ENCODE peak calls at places on chromosomes 6 and 20, in ten cellular contexts. Z is fibroblast of pulmonary artery, A is cardiac muscle cell, M is GM12865, P is AG04450, U is stomach, V is ascending aorta, S is heart right ventricle, L is breast epithelium, Q is thyroid gland. T is an unnamed sample.

GRCh38 chr20:20685635-20686034 is 26.8 kb downstream of the RALGAPA2 start:
- DNase-seq in Z (no peak), V (no peak), M (no peak), U (no peak), A (no peak), S (no peak), L (no peak), P (no peak), Q (peak), T (no peak)

GRCh38 chr6:119858901-119859300 is 509.3 kb upstream of the MAN1A1 start:
- DNase-seq in V (no peak), S (no peak), M (no peak), P (no peak), U (no peak), L (no peak), Z (no peak), A (no peak), Q (no peak), T (peak)

GRCh38 chr6:19032486-19033295 is 645.5 kb downstream of the RNF144B start:
- DNase-seq in U (no peak), A (no peak), P (no peak), S (no peak), Z (no peak), L (no peak), V (no peak), M (no peak), Q (no peak), T (no peak)

GRCh38 chr20:10853176-10853575 is 179.4 kb upstream of the JAG1 start:
- DNase-seq in P (no peak), Z (no peak), S (no peak), Q (no peak), M (no peak), L (no peak), V (no peak), U (no peak), A (no peak), T (no peak)

GRCh38 chr6:55659304-55659703 is 80.3 kb upstream of the HMGCLL1 start:
- DNase-seq in Q (no peak), V (no peak), Z (no peak), U (no peak), A (no peak), S (no peak), M (no peak), L (no peak), P (no peak), T (no peak)

GRCh38 chr6:132830236-132830799 is 15.9 kb downstream of the RPS12 start:
- DNase-seq in L (no peak), U (no peak), V (no peak), M (peak), Z (peak), P (no peak), S (no peak), A (peak), Q (no peak), T (peak)

GRCh38 chr6:141199074-141199473 is 933.7 kb upstream of the GJE1 start:
- DNase-seq in L (no peak), M (no peak), Z (no peak), S (no peak), U (no peak), P (peak), A (peak), Q (no peak), V (no peak), T (no peak)

GRCh38 chr6:154592199-154592860 is 81.8 kb upstream of the CNKSR3 start:
- DNase-seq in Q (no peak), M (no peak), P (no peak), L (no peak), V (no peak), U (no peak), Z (no peak), S (no peak), A (no peak), T (no peak)

GRCh38 chr20:21767739-21768223 is 62.3 kb downstream of the PAX1 start:
- DNase-seq in Q (peak), L (no peak), A (no peak), M (no peak), Z (no peak), S (no peak), P (no peak), V (no peak), U (no peak), T (no peak)

GRCh38 chr20:38601216-38602184 is at the start of gene ARHGAP40:
- DNase-seq in U (peak), Q (no peak), V (no peak), A (no peak), L (peak), Z (no peak), P (no peak), M (peak), S (no peak), T (no peak)

GRCh38 chr20:60206259-60206658 is 248.0 kb downstream of the CDH26 start:
- DNase-seq in M (no peak), A (peak), Q (peak), V (no peak), U (no peak), S (no peak), L (no peak), Z (peak), P (peak), T (peak)

GRCh38 chr6:41716516-41717446 is 18.6 kb downstream of the TFEB start:
- DNase-seq in S (no peak), Q (peak), L (no peak), U (no peak), Z (no peak), V (no peak), P (no peak), A (no peak), M (peak), T (no peak)

GRCh38 chr20:36824142-36824940 is 50.8 kb upstream of the DSN1 start:
- DNase-seq in U (no peak), M (no peak), A (no peak), Z (no peak), S (no peak), L (no peak), V (no peak), P (no peak), Q (peak), T (no peak)

GRCh38 chr6:33947047-33947446 is 143.2 kb upstream of the MLN start:
- DNase-seq in P (no peak), Q (no peak), A (no peak), V (no peak), M (no peak), S (no peak), Z (no peak), L (no peak), U (no peak), T (no peak)

GRCh38 chr6:56002336-56002735 is 126.9 kb upstream of the BMP5 start:
- DNase-seq in V (no peak), P (no peak), L (no peak), Q (no peak), U (no peak), M (no peak), Z (no peak), S (no peak), A (no peak), T (no peak)

GRCh38 chr6:14110001-14110818 is 7.4 kb upstream of the CD83 start:
- DNase-seq in M (peak), A (no peak), U (no peak), P (no peak), Z (no peak), Q (no peak), S (no peak), L (no peak), V (no peak), T (no peak)

GRCh38 chr20:32179515-32179914 is 28.0 kb downstream of the PLAGL2 start:
- DNase-seq in Q (no peak), Z (no peak), P (no peak), V (no peak), S (no peak), M (no peak), A (no peak), U (no peak), L (no peak), T (no peak)

GRCh38 chr6:8084586-8084985 is 17.8 kb downstream of the EEF1E1 start:
- DNase-seq in Q (no peak), V (no peak), L (no peak), P (no peak), S (no peak), A (peak), M (no peak), U (no peak), Z (peak), T (peak)

GRCh38 chr20:571754-572331 is 28.3 kb upstream of the CSNK2A1 start:
- DNase-seq in P (no peak), L (peak), A (peak), Q (peak), Z (peak), S (peak), V (no peak), M (no peak), U (peak), T (peak)

GRCh38 chr6:147737084-147737483 is 228.6 kb downstream of the SAMD5 start:
- DNase-seq in Z (no peak), M (no peak), P (no peak), U (no peak), S (no peak), V (no peak), Q (no peak), L (no peak), A (no peak), T (no peak)

GRCh38 chr6:13331516-13332348 is 3.4 kb upstream of the TBC1D7 start:
- DNase-seq in U (no peak), L (no peak), V (no peak), A (peak), S (no peak), Z (peak), P (no peak), Q (no peak), M (peak), T (peak)

GRCh38 chr6:32854376-32855178 is 585 bp downstream of the PSMB9 start:
- DNase-seq in A (peak), S (no peak), U (peak), Z (peak), P (no peak), Q (peak), M (peak), L (no peak), V (no peak), T (peak)

GRCh38 chr6:166632731-166633130 is 5.7 kb upstream of the RPS6KA2 start:
- DNase-seq in A (no peak), V (no peak), Q (no peak), P (no peak), U (no peak), M (no peak), L (no peak), Z (no peak), S (no peak), T (no peak)

GRCh38 chr20:37755665-37756064 is 61.8 kb downstream of the CTNNBL1 start:
- DNase-seq in A (no peak), U (no peak), V (no peak), L (no peak), P (no peak), M (no peak), Q (no peak), Z (peak), S (peak), T (no peak)

GRCh38 chr6:12047304-12047703 is 35.2 kb downstream of the HIVEP1 start:
- DNase-seq in V (no peak), A (no peak), L (no peak), Q (no peak), P (no peak), S (no peak), M (peak), U (no peak), Z (no peak), T (no peak)

DNA sequence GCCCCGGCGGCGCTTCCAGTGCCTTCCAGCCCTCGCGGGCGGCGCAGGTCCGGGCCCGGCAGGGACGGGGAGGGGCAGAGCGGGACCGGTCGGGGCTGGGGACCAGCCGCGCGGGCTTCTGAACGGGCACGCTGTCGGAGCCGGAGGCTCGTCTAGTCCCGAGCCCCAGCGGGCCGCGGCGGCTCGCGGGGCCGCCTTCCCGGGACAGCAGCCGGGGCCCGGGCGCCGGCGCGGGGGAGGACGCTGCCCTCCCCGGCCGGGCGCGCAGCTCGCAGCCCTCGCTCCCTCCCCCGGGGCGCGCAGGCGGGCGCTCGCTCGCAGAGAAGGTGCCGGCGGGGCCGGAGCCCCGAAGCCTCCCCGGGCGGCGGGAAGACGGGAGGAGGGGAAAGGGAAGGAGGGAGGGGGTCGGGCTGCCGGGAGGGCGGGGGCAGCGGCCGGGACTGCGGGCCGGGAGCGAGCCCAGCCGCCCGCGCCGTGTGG is 696 bp upstream of the SIRPA start:
- DNase-seq in Z (no peak), M (peak), A (peak), V (no peak), S (peak), P (no peak), L (peak), Q (peak), U (peak), T (peak)
- H3K4me3 ChIP-seq in Z (peak), M (no peak), A (peak), V (peak), S (peak), P (peak), L (peak), Q (no peak), U (peak), T (peak)

DNA sequence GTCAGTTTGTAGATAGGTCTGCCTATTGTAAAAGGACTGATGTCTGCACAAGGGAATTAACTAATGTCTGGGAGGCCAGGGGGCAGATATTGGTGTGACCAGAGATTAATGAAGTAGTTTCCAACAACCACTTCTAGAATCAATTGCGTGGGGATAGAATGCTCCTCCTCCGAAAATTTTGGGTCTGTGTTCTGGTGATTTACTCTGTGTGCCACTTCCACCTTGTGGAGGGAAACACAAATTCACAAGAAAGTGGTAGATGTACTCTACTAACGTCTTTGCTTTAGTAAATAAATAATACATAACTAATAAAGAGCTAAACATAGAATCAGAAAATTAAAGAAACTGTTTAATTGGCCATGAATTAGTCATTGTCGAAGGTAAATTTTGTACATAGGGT is 25.5 kb downstream of the TMEM14A start:
- DNase-seq in V (no peak), L (no peak), Z (no peak), P (no peak), M (no peak), Q (no peak), S (no peak), U (no peak), A (no peak), T (no peak)
- TF ChIP-seq CTCF in V (no peak), L (no peak), Z (no peak), P (no peak), M (peak), Q (no peak), S (no peak), U (no peak), A (no peak), T (no peak)

DNA sequence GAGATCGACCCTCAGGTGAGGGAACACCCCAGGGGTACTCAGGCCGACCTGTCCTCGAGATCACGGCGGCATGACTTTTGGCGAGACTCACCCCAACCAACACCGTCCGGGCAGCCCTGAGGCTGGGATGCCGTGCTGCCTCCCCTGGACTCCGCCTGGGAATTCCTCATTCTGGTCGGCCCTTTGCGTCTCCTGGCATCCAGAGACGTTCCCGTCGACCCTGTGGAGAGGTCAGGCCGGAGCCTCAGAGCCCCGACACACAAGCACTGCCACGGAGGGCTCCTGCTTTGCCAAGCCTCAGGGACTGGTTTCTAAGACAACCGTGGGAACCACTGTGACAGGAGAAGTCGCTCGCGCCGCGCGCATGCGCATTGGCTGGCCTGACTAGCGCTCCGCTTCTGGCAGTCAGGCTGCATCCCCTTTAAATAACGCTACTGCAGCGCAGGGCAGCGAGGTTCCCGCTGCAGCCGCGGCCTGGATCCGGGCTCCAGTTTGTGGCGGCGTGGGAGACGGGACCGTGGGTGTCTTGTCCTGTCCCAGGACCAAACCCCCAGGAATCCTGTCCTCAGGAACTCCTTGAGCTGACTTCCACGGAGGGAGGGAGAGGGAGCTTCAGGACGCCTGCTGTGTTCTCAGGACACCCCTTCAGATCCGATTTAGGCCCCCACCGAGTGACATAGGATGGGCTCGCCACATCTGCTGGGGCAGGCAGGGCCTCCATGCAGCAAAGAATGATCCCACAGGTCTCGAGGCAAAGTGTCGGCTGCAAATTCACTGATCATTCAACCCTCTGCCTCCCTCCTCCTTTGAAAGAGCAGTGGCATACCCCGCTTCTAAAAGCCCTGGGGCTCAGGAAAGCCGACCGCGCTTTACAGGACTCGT is 163.2 kb upstream of the ZNF337 start:
- DNase-seq in U (peak), P (no peak), Q (peak), L (no peak), V (no peak), S (peak), A (peak), Z (peak), M (no peak), T (peak)
- H3K4me3 ChIP-seq in U (peak), P (no peak), Q (no peak), L (peak), V (peak), S (peak), A (no peak), Z (no peak), M (no peak), T (no peak)

DNA sequence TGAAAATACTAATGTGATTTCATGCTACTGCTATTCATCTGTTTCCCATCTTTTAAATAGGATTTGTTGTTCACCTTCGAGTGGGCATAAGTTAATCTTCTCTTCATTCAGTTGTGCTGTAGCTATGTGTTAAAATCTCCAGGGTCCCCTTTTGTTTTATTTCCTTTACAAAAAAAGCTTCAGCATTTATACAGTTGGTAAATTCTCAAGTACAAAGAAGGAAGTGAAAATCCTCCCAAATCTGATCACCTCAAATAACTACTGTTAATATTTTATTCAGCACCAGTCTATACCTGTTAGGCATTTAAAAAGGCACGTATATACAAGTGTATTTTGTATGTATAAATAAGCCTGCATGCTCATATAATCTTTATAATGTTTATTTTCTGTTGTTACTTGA is 251.2 kb downstream of the TMEM242 start:
- DNase-seq in A (no peak), L (no peak), S (no peak), P (no peak), Q (no peak), V (no peak), U (no peak), M (no peak), Z (no peak), T (no peak)
- TF ChIP-seq CTCF in A (no peak), L (no peak), S (no peak), P (no peak), Q (no peak), V (no peak), U (no peak), M (no peak), Z (no peak), T (no peak)

GRCh38 chr6:125434760-125435159 is 133.0 kb upstream of the HDDC2 start:
- DNase-seq in V (no peak), S (no peak), Q (no peak), Z (no peak), U (no peak), M (no peak), P (no peak), L (no peak), A (no peak), T (no peak)

GRCh38 chr6:125432014-125432413 is 130.2 kb upstream of the HDDC2 start:
- DNase-seq in U (no peak), M (no peak), P (no peak), V (no peak), A (no peak), S (no peak), L (no peak), Q (no peak), Z (no peak), T (no peak)

GRCh38 chr6:125432968-125433367 is 131.2 kb upstream of the HDDC2 start:
- DNase-seq in U (no peak), V (no peak), A (no peak), M (peak), Q (no peak), P (no peak), S (no peak), Z (no peak), L (no peak), T (no peak)
- H3K4me3 ChIP-seq in U (no peak), V (no peak), A (no peak), M (no peak), Q (no peak), P (no peak), S (no peak), Z (no peak), L (no peak), T (no peak)

GRCh38 chr6:39228111-39228971 is 934 bp downstream of the KCNK5 start:
- DNase-seq in P (no peak), Q (peak), V (no peak), A (no peak), M (no peak), S (no peak), U (no peak), Z (no peak), L (no peak), T (no peak)

GRCh38 chr6:39231386-39231785 is 2.1 kb upstream of the KCNK5 start:
- DNase-seq in V (no peak), M (no peak), Z (no peak), U (no peak), S (no peak), A (no peak), Q (no peak), P (no peak), L (no peak), T (no peak)

GRCh38 chr6:39227476-39227875 is 1.8 kb downstream of the KCNK5 start:
- DNase-seq in Q (no peak), P (no peak), Z (no peak), M (no peak), A (no peak), U (no peak), L (no peak), V (no peak), S (no peak), T (no peak)

GRCh38 chr6:39226606-39227300 is 2.5 kb downstream of the KCNK5 start:
- DNase-seq in U (no peak), V (no peak), P (no peak), S (no peak), A (no peak), Q (no peak), M (no peak), Z (no peak), L (no peak), T (no peak)

GRCh38 chr6:39228992-39229767 is at the start of gene KCNK5:
- DNase-seq in A (peak), P (no peak), L (peak), V (no peak), Z (peak), U (peak), M (peak), Q (peak), S (peak), T (peak)
- TF ChIP-seq CTCF in A (peak), P (peak), L (peak), V (peak), Z (peak), U (peak), M (peak), Q (peak), S (peak), T (peak)

T was measured in fibroblast of the aortic adventitia.